ENCODE peak calls at places on chromosome 21, in four cellular contexts. S is AML-193, C is HuH-7, Z is left colon. N is an unnamed sample.

GRCh38 chr21:18443686-18444085 is 40.1 kb upstream of the TMPRSS15 start:
- DNase-seq in S (no peak), C (no peak), Z (no peak), N (no peak)

GRCh38 chr21:41766883-41767605 is at the start of gene RIPK4:
- DNase-seq in C (peak), Z (peak), S (no peak), N (no peak)

GRCh38 chr21:42214921-42215320 is 4.0 kb upstream of the ABCG1 start:
- DNase-seq in S (no peak), Z (no peak), C (no peak), N (no peak)

GRCh38 chr21:44370027-44370735 is 16.8 kb downstream of the TRPM2 start:
- DNase-seq in C (peak), S (no peak), Z (peak), N (no peak)

GRCh38 chr21:17387030-17387617 is 125.7 kb upstream of the CXADR start:
- DNase-seq in C (peak), Z (peak), S (peak), N (peak)

GRCh38 chr21:34926784-34927548 is 122.1 kb downstream of the RUNX1 start:
- DNase-seq in S (no peak), Z (peak), C (peak), N (no peak)

GRCh38 chr21:46092811-46093667 is 4.9 kb upstream of the COL6A2 start:
- DNase-seq in S (no peak), Z (no peak), C (no peak), N (no peak)

GRCh38 chr21:37338671-37339526 is 27.7 kb upstream of the DYRK1A start:
- DNase-seq in Z (peak), S (no peak), C (peak), N (no peak)

GRCh38 chr21:38669186-38669585 is 136.5 kb upstream of the ETS2 start:
- DNase-seq in C (peak), S (peak), Z (no peak), N (no peak)

GRCh38 chr21:46038871-46039397 is 57.4 kb downstream of the COL6A1 start:
- DNase-seq in C (no peak), S (no peak), Z (no peak), N (no peak)

GRCh38 chr21:28106370-28106890 is 886.2 kb downstream of the LTN1 start:
- DNase-seq in C (no peak), Z (no peak), S (no peak), N (no peak)

GRCh38 chr21:45145146-45145545 is 70.8 kb downstream of the ADARB1 start:
- DNase-seq in S (no peak), Z (peak), C (no peak), N (no peak)

GRCh38 chr21:43366656-43367055 is 60.3 kb downstream of the SIK1 start:
- DNase-seq in C (no peak), Z (no peak), S (no peak), N (no peak)

GRCh38 chr21:45792682-45793383 is 149.3 kb downstream of the PCBP3 start:
- DNase-seq in S (no peak), Z (no peak), C (no peak), N (no peak)

GRCh38 chr21:45857761-45858160 is 123.8 kb upstream of the COL6A1 start:
- DNase-seq in C (no peak), S (no peak), Z (no peak), N (no peak)

GRCh38 chr21:38973552-38973951 is 167.8 kb downstream of the ETS2 start:
- DNase-seq in S (no peak), Z (no peak), C (no peak), N (no peak)

GRCh38 chr21:21029159-21029558 is 30.9 kb downstream of the NCAM2 start:
- DNase-seq in C (no peak), S (peak), Z (no peak), N (peak)

GRCh38 chr21:38188037-38188436 is 68.8 kb upstream of the KCNJ15 start:
- DNase-seq in S (no peak), C (no peak), Z (no peak), N (no peak)

GRCh38 chr21:22020221-22020620 is 1022.0 kb downstream of the NCAM2 start:
- DNase-seq in C (no peak), S (no peak), Z (no peak), N (no peak)

GRCh38 chr21:15430577-15430976 is 299.2 kb upstream of the USP25 start:
- DNase-seq in S (no peak), C (no peak), Z (no peak), N (no peak)

GRCh38 chr21:29318354-29318753 is 19.6 kb downstream of the BACH1 start:
- DNase-seq in Z (no peak), C (no peak), S (no peak), N (no peak)

GRCh38 chr21:43373387-43374227 is 53.3 kb downstream of the SIK1 start:
- DNase-seq in Z (no peak), S (no peak), C (no peak), N (no peak)

GRCh38 chr21:46620846-46621245 is 14.6 kb upstream of the PRMT2 start:
- DNase-seq in Z (no peak), S (no peak), C (no peak), N (no peak)

GRCh38 chr21:28944296-28944695 is 48.4 kb downstream of the LTN1 start:
- DNase-seq in Z (no peak), S (no peak), C (no peak), N (no peak)

GRCh38 chr21:42702720-42703119 is 49.3 kb downstream of the PDE9A start:
- DNase-seq in C (no peak), S (no peak), Z (no peak), N (no peak)

GRCh38 chr21:42621166-42621827 is 32.1 kb upstream of the PDE9A start:
- DNase-seq in C (peak), Z (peak), S (no peak), N (no peak)

GRCh38 chr21:41247561-41247968 is 69.0 kb upstream of the FAM3B start:
- DNase-seq in S (no peak), Z (peak), C (no peak), N (no peak)

GRCh38 chr21:37383066-37383465 is 16.5 kb downstream of the DYRK1A start:
- DNase-seq in S (peak), Z (no peak), C (no peak), N (no peak)

GRCh38 chr21:15775981-15776380 is 46.2 kb downstream of the USP25 start:
- DNase-seq in S (no peak), Z (no peak), C (no peak), N (no peak)

N was measured in KG1.